ENCODE peak calls at places on chromosome 4, in five cellular contexts. One of them, this sample, is unnamed.

GRCh38 chr4:153976954-153977353 is 188.1 kb upstream of the SFRP2 start:
- DNase-seq in psoas muscle: no peak
- DNase-seq in right cardiac atrium: no peak
- DNase-seq in ovary: no peak
- DNase-seq in tibial artery: no peak
- DNase-seq in this sample: no peak

GRCh38 chr4:114378306-114378903 is 220.2 kb upstream of the UGT8 start:
- DNase-seq in tibial artery: no peak
- DNase-seq in right cardiac atrium: no peak
- DNase-seq in psoas muscle: no peak
- DNase-seq in ovary: no peak
- DNase-seq in this sample: no peak

GRCh38 chr4:150543042-150543441 is 38.9 kb upstream of the MAB21L2 start:
- DNase-seq in psoas muscle: no peak
- DNase-seq in right cardiac atrium: no peak
- DNase-seq in ovary: no peak
- DNase-seq in tibial artery: no peak
- DNase-seq in this sample: no peak

GRCh38 chr4:47623916-47624554 is 139.0 kb downstream of the ATP10D start:
- DNase-seq in psoas muscle: no peak
- DNase-seq in ovary: no peak
- DNase-seq in right cardiac atrium: no peak
- DNase-seq in tibial artery: no peak
- DNase-seq in this sample: no peak

GRCh38 chr4:54446556-54446955 is 211.2 kb upstream of the KIT start:
- DNase-seq in right cardiac atrium: no peak
- DNase-seq in tibial artery: no peak
- DNase-seq in psoas muscle: no peak
- DNase-seq in ovary: no peak
- DNase-seq in this sample: no peak

GRCh38 chr4:37693450-37694190 is 7.4 kb upstream of the RELL1 start:
- DNase-seq in tibial artery: no peak
- DNase-seq in right cardiac atrium: no peak
- DNase-seq in ovary: no peak
- DNase-seq in psoas muscle: no peak
- DNase-seq in this sample: no peak

GRCh38 chr4:20266215-20267082 is 14.7 kb downstream of the SLIT2 start:
- DNase-seq in right cardiac atrium: peak; percentile 69
- DNase-seq in ovary: no peak
- DNase-seq in tibial artery: no peak
- DNase-seq in psoas muscle: no peak
- DNase-seq in this sample: no peak

GRCh38 chr4:48913346-48913745 is 6.8 kb upstream of the OCIAD2 start:
- DNase-seq in psoas muscle: no peak
- DNase-seq in tibial artery: no peak
- DNase-seq in right cardiac atrium: no peak
- DNase-seq in ovary: no peak
- DNase-seq in this sample: no peak

GRCh38 chr4:146814736-146815135 is 130.9 kb downstream of the TTC29 start:
- DNase-seq in ovary: no peak
- DNase-seq in psoas muscle: no peak
- DNase-seq in tibial artery: no peak
- DNase-seq in right cardiac atrium: no peak
- DNase-seq in this sample: no peak

GRCh38 chr4:89496851-89497250 is 189.3 kb upstream of the GPRIN3 start:
- DNase-seq in ovary: no peak
- DNase-seq in psoas muscle: no peak
- DNase-seq in right cardiac atrium: no peak
- DNase-seq in tibial artery: no peak
- DNase-seq in this sample: no peak

GRCh38 chr4:148443550-148444295 is 1.5 kb upstream of the NR3C2 start:
- DNase-seq in tibial artery: peak; percentile 73
- DNase-seq in ovary: peak; percentile 69
- DNase-seq in right cardiac atrium: peak; percentile 72
- DNase-seq in psoas muscle: peak; percentile 39
- DNase-seq in this sample: peak; percentile 85

GRCh38 chr4:16860506-16860905 is 37.9 kb downstream of the LDB2 start:
- DNase-seq in tibial artery: no peak
- DNase-seq in ovary: no peak
- DNase-seq in psoas muscle: no peak
- DNase-seq in right cardiac atrium: no peak
- DNase-seq in this sample: no peak

GRCh38 chr4:142043509-142043908 is 407.1 kb downstream of the IL15 start:
- DNase-seq in tibial artery: no peak
- DNase-seq in ovary: no peak
- DNase-seq in right cardiac atrium: no peak
- DNase-seq in psoas muscle: no peak
- DNase-seq in this sample: no peak

GRCh38 chr4:87093443-87094123 is 126.8 kb downstream of the KLHL8 start:
- DNase-seq in right cardiac atrium: no peak
- DNase-seq in tibial artery: no peak
- DNase-seq in ovary: peak; percentile 37
- DNase-seq in psoas muscle: no peak
- DNase-seq in this sample: no peak

GRCh38 chr4:37157403-37158167 is 87.0 kb upstream of the NWD2 start:
- DNase-seq in right cardiac atrium: no peak
- DNase-seq in psoas muscle: no peak
- DNase-seq in ovary: no peak
- DNase-seq in tibial artery: no peak
- DNase-seq in this sample: no peak

GRCh38 chr4:97530676-97531075 is 612.6 kb downstream of the STPG2 start:
- DNase-seq in right cardiac atrium: no peak
- DNase-seq in ovary: no peak
- DNase-seq in psoas muscle: no peak
- DNase-seq in tibial artery: no peak
- DNase-seq in this sample: no peak

GRCh38 chr4:55028196-55028595 is 97.2 kb downstream of the KDR start:
- DNase-seq in tibial artery: no peak
- DNase-seq in ovary: no peak
- DNase-seq in psoas muscle: no peak
- DNase-seq in right cardiac atrium: no peak
- DNase-seq in this sample: no peak

GRCh38 chr4:163693211-163693610 is 198.7 kb downstream of the TMA16 start:
- DNase-seq in right cardiac atrium: no peak
- DNase-seq in ovary: no peak
- DNase-seq in tibial artery: no peak
- DNase-seq in psoas muscle: no peak
- DNase-seq in this sample: no peak

GRCh38 chr4:5019274-5019673 is at the start of gene CYTL1:
- DNase-seq in ovary: no peak
- DNase-seq in tibial artery: no peak
- DNase-seq in psoas muscle: no peak
- DNase-seq in right cardiac atrium: peak; percentile 60
- DNase-seq in this sample: no peak

GRCh38 chr4:7223566-7223965 is 31.2 kb downstream of the SORCS2 start:
- DNase-seq in ovary: no peak
- DNase-seq in psoas muscle: peak; percentile 4
- DNase-seq in tibial artery: no peak
- DNase-seq in right cardiac atrium: no peak
- DNase-seq in this sample: no peak

GRCh38 chr4:89365375-89366170 is 58.0 kb upstream of the GPRIN3 start:
- DNase-seq in tibial artery: no peak
- DNase-seq in psoas muscle: no peak
- DNase-seq in right cardiac atrium: no peak
- DNase-seq in ovary: no peak
- DNase-seq in this sample: no peak

GRCh38 chr4:89284828-89285227 is 22.8 kb downstream of the GPRIN3 start:
- DNase-seq in ovary: no peak
- DNase-seq in tibial artery: no peak
- DNase-seq in right cardiac atrium: no peak
- DNase-seq in psoas muscle: no peak
- DNase-seq in this sample: no peak

GRCh38 chr4:32455231-32455630 is 1735.1 kb downstream of the PCDH7 start:
- DNase-seq in ovary: no peak
- DNase-seq in tibial artery: no peak
- DNase-seq in right cardiac atrium: no peak
- DNase-seq in psoas muscle: no peak
- DNase-seq in this sample: no peak

GRCh38 chr4:83631066-83631465 is 95.2 kb downstream of the GPAT3 start:
- DNase-seq in psoas muscle: no peak
- DNase-seq in tibial artery: no peak
- DNase-seq in right cardiac atrium: no peak
- DNase-seq in ovary: no peak
- DNase-seq in this sample: no peak

GRCh38 chr4:29852537-29852936 is 867.6 kb upstream of the PCDH7 start:
- DNase-seq in ovary: no peak
- DNase-seq in right cardiac atrium: no peak
- DNase-seq in tibial artery: no peak
- DNase-seq in psoas muscle: no peak
- DNase-seq in this sample: no peak

GRCh38 chr4:184826315-184827266 is 823 bp upstream of the ACSL1 start:
- DNase-seq in psoas muscle: peak; percentile 64
- DNase-seq in right cardiac atrium: no peak
- DNase-seq in tibial artery: no peak
- DNase-seq in ovary: no peak
- DNase-seq in this sample: peak; percentile 84

GRCh38 chr4:3215256-3215655 is 33.7 kb upstream of the MSANTD1 start:
- DNase-seq in psoas muscle: no peak
- DNase-seq in ovary: peak; percentile 3
- DNase-seq in tibial artery: peak; percentile 6
- DNase-seq in right cardiac atrium: no peak
- DNase-seq in this sample: no peak

GRCh38 chr4:177380730-177381287 is 61.4 kb downstream of the AGA start:
- DNase-seq in ovary: no peak
- DNase-seq in right cardiac atrium: peak; percentile 25
- DNase-seq in psoas muscle: no peak
- DNase-seq in tibial artery: no peak
- DNase-seq in this sample: peak; percentile 71

GRCh38 chr4:148962539-148963290 is 520.5 kb upstream of the NR3C2 start:
- DNase-seq in ovary: no peak
- DNase-seq in psoas muscle: no peak
- DNase-seq in tibial artery: no peak
- DNase-seq in right cardiac atrium: no peak
- DNase-seq in this sample: no peak

GRCh38 chr4:75844151-75844662 is 58.0 kb downstream of the PPEF2 start:
- DNase-seq in tibial artery: no peak
- DNase-seq in psoas muscle: no peak
- DNase-seq in right cardiac atrium: no peak
- DNase-seq in ovary: no peak
- DNase-seq in this sample: no peak

GRCh38 chr4:110614173-110614948 is 8.5 kb downstream of the PITX2 start:
- DNase-seq in tibial artery: no peak
- DNase-seq in right cardiac atrium: no peak
- DNase-seq in psoas muscle: no peak
- DNase-seq in ovary: no peak
- DNase-seq in this sample: no peak
- H3K9me3 ChIP-seq in tibial artery: no peaks in the 10 kb centered on the region
- H3K9me3 ChIP-seq in right cardiac atrium: no peaks in the 10 kb centered on the region
- H3K9me3 ChIP-seq in psoas muscle: no peaks in the 10 kb centered on the region
- H3K9me3 ChIP-seq in ovary: peaks cover 10% of the 10 kb centered on the region
- H3K9me3 ChIP-seq in this sample: no peaks in the 10 kb centered on the region

DNA sequence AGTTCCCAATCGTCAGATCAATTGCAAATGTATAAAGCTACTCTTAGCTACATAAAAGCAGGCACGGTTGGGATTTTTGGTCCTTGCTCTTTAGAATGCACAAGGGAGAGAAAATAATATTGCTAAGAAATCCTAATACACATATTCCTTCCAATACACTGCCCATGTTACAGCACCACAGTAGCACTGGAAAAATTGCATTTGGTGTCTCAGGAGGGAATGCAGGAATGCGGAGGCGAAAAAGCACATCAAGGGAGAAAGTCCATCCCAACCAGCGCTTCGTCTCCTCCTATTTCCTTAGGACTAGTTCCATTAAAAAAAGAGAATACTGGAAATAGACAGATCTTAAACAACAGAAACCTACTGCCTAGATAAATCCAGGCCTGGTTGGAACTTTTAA is 23.9 kb downstream of the ADGRA3 start:
- DNase-seq in right cardiac atrium: no peak
- DNase-seq in tibial artery: no peak
- DNase-seq in ovary: no peak
- DNase-seq in psoas muscle: no peak
- DNase-seq in this sample: no peak
- H3K9me3 ChIP-seq in right cardiac atrium: no peaks in the 10 kb centered on the region
- H3K9me3 ChIP-seq in tibial artery: no peaks in the 10 kb centered on the region
- H3K9me3 ChIP-seq in ovary: no peaks in the 10 kb centered on the region
- H3K9me3 ChIP-seq in psoas muscle: no peaks in the 10 kb centered on the region
- H3K9me3 ChIP-seq in this sample: no peaks in the 10 kb centered on the region

DNA sequence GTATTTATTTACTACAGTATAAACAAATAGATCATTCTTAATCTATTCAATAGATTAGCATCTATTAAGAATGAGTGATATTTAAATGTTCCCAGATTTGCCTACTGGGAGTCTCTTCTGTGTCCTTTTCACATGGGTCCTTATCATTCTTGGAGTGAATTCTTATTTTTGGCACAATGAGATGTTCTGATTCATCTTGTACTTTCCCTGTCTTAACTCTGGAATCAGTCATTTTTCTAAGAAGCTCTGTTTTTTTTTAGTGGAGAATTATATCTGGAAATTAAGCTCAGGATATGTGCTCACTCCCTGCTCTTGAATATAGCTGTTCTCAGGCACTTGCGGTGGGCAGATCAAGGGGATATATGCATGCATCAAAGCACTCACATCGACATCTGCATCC is 625.3 kb upstream of the HS3ST1 start:
- DNase-seq in right cardiac atrium: no peak
- DNase-seq in tibial artery: no peak
- DNase-seq in ovary: no peak
- DNase-seq in psoas muscle: no peak
- DNase-seq in this sample: no peak
- H3K9me3 ChIP-seq in right cardiac atrium: no peaks in the 10 kb centered on the region
- H3K9me3 ChIP-seq in tibial artery: no peaks in the 10 kb centered on the region
- H3K9me3 ChIP-seq in ovary: no peaks in the 10 kb centered on the region
- H3K9me3 ChIP-seq in psoas muscle: no peaks in the 10 kb centered on the region
- H3K9me3 ChIP-seq in this sample: no peaks in the 10 kb centered on the region

GRCh38 chr4:106109929-106110328 is 206.1 kb downstream of the TBCK start:
- DNase-seq in tibial artery: no peak
- DNase-seq in psoas muscle: no peak
- DNase-seq in ovary: no peak
- DNase-seq in right cardiac atrium: no peak
- DNase-seq in this sample: no peak
- H3K9me3 ChIP-seq in tibial artery: peaks cover 32% of the 10 kb centered on the region
- H3K9me3 ChIP-seq in psoas muscle: peaks cover 35% of the 10 kb centered on the region
- H3K9me3 ChIP-seq in ovary: peaks cover 20% of the 10 kb centered on the region
- H3K9me3 ChIP-seq in right cardiac atrium: no peaks in the 10 kb centered on the region
- H3K9me3 ChIP-seq in this sample: peaks cover 16% of the 10 kb centered on the region

GRCh38 chr4:108492816-108493595 is 127.4 kb upstream of the RPL34 start:
- DNase-seq in tibial artery: no peak
- DNase-seq in psoas muscle: no peak
- DNase-seq in right cardiac atrium: no peak
- DNase-seq in ovary: no peak
- DNase-seq in this sample: peak; percentile 36
- H3K9me3 ChIP-seq in tibial artery: peaks cover 19% of the 10 kb centered on the region
- H3K9me3 ChIP-seq in psoas muscle: peaks cover 14% of the 10 kb centered on the region
- H3K9me3 ChIP-seq in right cardiac atrium: no peaks in the 10 kb centered on the region
- H3K9me3 ChIP-seq in ovary: no peaks in the 10 kb centered on the region
- H3K9me3 ChIP-seq in this sample: peaks cover 16% of the 10 kb centered on the region

This sample was measured in kidney.